ENCODE peak calls at places on chromosomes 2 and 18, in nine cellular contexts. F is K562, R is sigmoid colon, S is upper lobe of left lung, B is SK-N-SH, W is H1, E is esophagus muscularis mucosa, C is HepG2, G is GM12878. U is an unnamed sample.

GRCh38 chr2:3189076-3189591 is 188.5 kb downstream of the EIPR1 start:
- DNase-seq in F (no peak), R (no peak), S (no peak), B (no peak), W (no peak), E (no peak), C (no peak), G (no peak), U (no peak)

GRCh38 chr18:4704766-4705165 is 249.7 kb upstream of the DLGAP1 start:
- DNase-seq in F (no peak), R (no peak), S (no peak), B (no peak), W (no peak), E (no peak), C (no peak), G (no peak), U (no peak)

GRCh38 chr2:12543452-12544220 is 173.1 kb upstream of the TRIB2 start:
- DNase-seq in F (no peak), R (no peak), S (no peak), B (peak), W (no peak), E (no peak), C (no peak), G (no peak), U (no peak)

GRCh38 chr2:104870249-104870816 is 16.4 kb downstream of the POU3F3 start:
- DNase-seq in F (no peak), R (no peak), S (no peak), B (no peak), W (no peak), E (no peak), C (no peak), G (no peak), U (no peak)

GRCh38 chr18:80249217-80250093 is 2.1 kb upstream of the PARD6G start:
- DNase-seq in F (no peak), R (no peak), S (no peak), B (no peak), W (no peak), E (no peak), C (no peak), G (no peak), U (no peak)

GRCh38 chr2:188285049-188285448 is 6.6 kb upstream of the GULP1 start:
- DNase-seq in F (no peak), R (no peak), S (no peak), B (no peak), W (no peak), E (no peak), C (no peak), G (no peak), U (peak)

GRCh38 chr2:45652090-45653050 is 895 bp downstream of the PRKCE start:
- DNase-seq in F (no peak), R (peak), S (peak), B (peak), W (peak), E (no peak), C (no peak), G (no peak), U (peak)

GRCh38 chr2:177429688-177430325 is 37.2 kb downstream of the AGPS start:
- DNase-seq in F (no peak), R (no peak), S (no peak), B (no peak), W (no peak), E (no peak), C (no peak), G (no peak), U (no peak)

GRCh38 chr2:191818725-191819333 is 28.1 kb downstream of the CAVIN2 start:
- DNase-seq in F (no peak), R (no peak), S (no peak), B (no peak), W (no peak), E (no peak), C (no peak), G (no peak), U (no peak)

GRCh38 chr2:58131191-58132011 is 84.8 kb downstream of the VRK2 start:
- DNase-seq in F (no peak), R (no peak), S (no peak), B (peak), W (no peak), E (no peak), C (peak), G (no peak), U (no peak)

GRCh38 chr2:113979172-113980128 is 89.6 kb downstream of the ACTR3 start:
- DNase-seq in F (peak), R (no peak), S (peak), B (peak), W (peak), E (no peak), C (no peak), G (no peak), U (no peak)

GRCh38 chr2:47503481-47504070 is 100.6 kb downstream of the MSH2 start:
- DNase-seq in F (no peak), R (no peak), S (no peak), B (no peak), W (no peak), E (no peak), C (no peak), G (peak), U (no peak)

GRCh38 chr2:55097462-55098410 is 47.5 kb upstream of the RTN4 start:
- DNase-seq in F (peak), R (no peak), S (no peak), B (no peak), W (no peak), E (no peak), C (no peak), G (no peak), U (no peak)

GRCh38 chr2:98643496-98644100 is 35.2 kb downstream of the UNC50 start:
- DNase-seq in F (no peak), R (no peak), S (no peak), B (no peak), W (no peak), E (no peak), C (no peak), G (no peak), U (no peak)

GRCh38 chr2:10547663-10548384 is 99.7 kb upstream of the ODC1 start:
- DNase-seq in F (no peak), R (no peak), S (no peak), B (no peak), W (no peak), E (no peak), C (no peak), G (no peak), U (no peak)

GRCh38 chr18:34773961-34774754 is 64.1 kb downstream of the DTNA start:
- DNase-seq in F (no peak), R (peak), S (no peak), B (peak), W (no peak), E (no peak), C (no peak), G (no peak), U (peak)

GRCh38 chr18:21262979-21263378 is 20.9 kb downstream of the GREB1L start:
- DNase-seq in F (no peak), R (no peak), S (no peak), B (no peak), W (no peak), E (no peak), C (no peak), G (no peak), U (no peak)

GRCh38 chr18:36688020-36688965 is 140.5 kb downstream of the TPGS2 start:
- DNase-seq in F (peak), R (no peak), S (no peak), B (peak), W (peak), E (no peak), C (peak), G (peak), U (peak)

GRCh38 chr2:239583879-239584859 is 183.3 kb upstream of the HDAC4 start:
- DNase-seq in F (no peak), R (peak), S (peak), B (no peak), W (no peak), E (no peak), C (no peak), G (no peak), U (no peak)

GRCh38 chr18:47986724-47987455 is 56.4 kb upstream of the SMAD2 start:
- DNase-seq in F (no peak), R (no peak), S (no peak), B (no peak), W (no peak), E (no peak), C (no peak), G (no peak), U (no peak)

GRCh38 chr2:113370030-113370429 is 67.5 kb upstream of the ZNG1B start:
- DNase-seq in F (no peak), R (no peak), S (no peak), B (no peak), W (no peak), E (no peak), C (no peak), G (no peak), U (no peak)

GRCh38 chr2:34107811-34108210 is 508.7 kb upstream of the FAM98A start:
- DNase-seq in F (no peak), R (no peak), S (no peak), B (no peak), W (no peak), E (no peak), C (no peak), G (no peak), U (no peak)

GRCh38 chr2:239864247-239865058 is 160.7 kb downstream of the NDUFA10 start:
- DNase-seq in F (no peak), R (no peak), S (peak), B (no peak), W (peak), E (peak), C (no peak), G (no peak), U (no peak)

GRCh38 chr2:97749611-97750010 is 36.2 kb downstream of the ZAP70 start:
- DNase-seq in F (no peak), R (no peak), S (no peak), B (no peak), W (no peak), E (no peak), C (no peak), G (no peak), U (no peak)

GRCh38 chr2:231483398-231484329 is 19.4 kb upstream of the NCL start:
- DNase-seq in F (no peak), R (peak), S (peak), B (peak), W (peak), E (no peak), C (no peak), G (no peak), U (no peak)

GRCh38 chr2:12177052-12177994 is 430.9 kb downstream of the LPIN1 start:
- DNase-seq in F (peak), R (peak), S (no peak), B (peak), W (no peak), E (no peak), C (peak), G (peak), U (peak)

GRCh38 chr18:8982416-8983183 is 119.9 kb upstream of the NDUFV2 start:
- DNase-seq in F (peak), R (no peak), S (no peak), B (peak), W (no peak), E (no peak), C (peak), G (no peak), U (peak)

GRCh38 chr2:61952291-61952690 is 46.8 kb downstream of the COMMD1 start:
- DNase-seq in F (no peak), R (no peak), S (no peak), B (no peak), W (no peak), E (no peak), C (no peak), G (no peak), U (no peak)

GRCh38 chr18:8889479-8889878 is 184.1 kb downstream of the MTCL1 start:
- DNase-seq in F (no peak), R (no peak), S (no peak), B (no peak), W (no peak), E (no peak), C (no peak), G (no peak), U (no peak)

GRCh38 chr2:235723811-235724465 is 230.1 kb downstream of the AGAP1 start:
- DNase-seq in F (no peak), R (peak), S (no peak), B (no peak), W (no peak), E (no peak), C (no peak), G (no peak), U (no peak)

DNA sequence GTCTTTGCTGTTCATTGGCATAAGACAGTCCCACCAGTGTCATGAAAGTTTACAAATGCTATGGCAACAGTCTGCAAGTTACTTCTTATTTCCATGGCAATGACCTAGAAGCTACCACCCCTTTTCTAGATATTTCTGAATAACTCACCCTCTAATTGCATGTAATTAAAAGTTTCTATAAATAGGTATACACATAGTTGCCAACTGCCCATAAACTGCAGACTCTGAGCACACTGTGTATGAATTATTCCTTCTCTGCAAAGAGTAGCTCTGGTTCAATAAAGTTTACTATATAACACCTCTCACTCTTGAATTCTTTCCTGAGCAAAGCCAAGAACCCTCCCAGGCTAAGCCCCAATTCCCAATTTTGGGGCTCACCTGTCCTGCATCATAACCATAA is 172.6 kb upstream of the LRATD1 start:
- DNase-seq in F (no peak), R (no peak), S (no peak), B (no peak), W (no peak), E (no peak), C (no peak), G (no peak), U (no peak)
- TF ChIP-seq EP300 in F (no peak), R (no peak), S (no peak), B (no peak), W (no peak), E (no peak), C (no peak), G (no peak), U (no peak)

GRCh38 chr2:236774171-236774570 is 204.5 kb downstream of the ACKR3 start:
- DNase-seq in F (no peak), R (no peak), S (no peak), B (no peak), W (no peak), E (no peak), C (no peak), G (no peak), U (no peak)

GRCh38 chr2:236775521-236775920 is 205.9 kb downstream of the ACKR3 start:
- DNase-seq in F (no peak), R (no peak), S (no peak), B (no peak), W (no peak), E (no peak), C (no peak), G (no peak), U (no peak)

GRCh38 chr2:236773206-236773605 is 203.6 kb downstream of the ACKR3 start:
- DNase-seq in F (no peak), R (no peak), S (no peak), B (no peak), W (no peak), E (no peak), C (no peak), G (no peak), U (no peak)

GRCh38 chr2:236777408-236777807 is 207.8 kb downstream of the ACKR3 start:
- DNase-seq in F (no peak), R (no peak), S (no peak), B (no peak), W (no peak), E (no peak), C (no peak), G (no peak), U (no peak)

DNA sequence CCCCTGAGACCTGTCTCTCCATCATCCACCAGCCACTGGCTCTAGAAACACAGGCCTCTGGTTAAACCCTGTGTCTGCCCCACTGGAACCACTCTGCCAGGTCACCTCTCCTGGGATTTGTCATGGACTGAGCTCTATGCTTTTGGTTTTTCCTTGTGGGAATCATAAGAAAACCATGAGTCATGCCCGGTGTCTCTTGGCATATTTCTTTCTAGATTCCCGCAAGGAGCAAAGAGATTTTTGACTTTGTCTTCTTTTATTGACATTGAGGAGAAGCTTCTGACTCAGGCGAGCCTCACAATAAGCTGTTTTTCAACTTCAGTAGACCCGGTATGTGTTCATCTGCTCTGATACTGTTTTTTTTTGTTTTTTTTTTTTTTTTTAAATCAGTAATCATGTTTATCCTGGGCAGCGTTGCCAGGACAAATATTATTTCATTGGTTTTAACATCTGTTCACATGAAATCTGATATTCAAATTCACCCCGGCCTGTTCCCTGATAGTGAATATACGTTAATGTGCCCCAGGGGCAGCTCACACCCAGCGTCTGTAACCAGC is 207.1 kb downstream of the ACKR3 start:
- DNase-seq in F (no peak), R (no peak), S (no peak), B (no peak), W (no peak), E (no peak), C (no peak), G (no peak), U (no peak)
- H3K27ac ChIP-seq in F (no peak), R (no peak), S (no peak), B (peak), W (no peak), E (no peak), C (no peak), G (no peak), U (no peak)

DNA sequence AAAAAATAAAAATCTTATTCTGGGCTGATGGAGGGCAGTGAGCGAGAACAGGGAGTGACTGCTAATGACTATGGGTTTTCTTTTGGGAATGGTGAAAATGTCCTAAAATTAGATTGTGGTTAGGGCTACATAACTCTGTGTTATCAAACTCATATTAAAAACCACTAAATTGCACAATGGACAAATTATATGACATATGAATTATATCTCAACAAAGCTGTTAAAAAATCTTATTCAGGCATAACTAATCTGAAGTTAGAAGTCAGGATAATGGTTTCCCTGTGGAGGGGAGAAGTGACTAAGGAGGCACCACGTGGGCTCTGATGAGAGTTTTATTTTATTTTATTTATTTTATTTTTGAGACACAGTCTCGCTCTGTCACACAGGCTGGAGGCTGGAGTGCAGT is 32.1 kb upstream of the DPP4 start:
- DNase-seq in F (no peak), R (no peak), S (no peak), B (no peak), W (no peak), E (no peak), C (no peak), G (no peak), U (no peak)
- TF ChIP-seq POLR2AphosphoS5 in F (no peak), R (no peak), S (no peak), B (no peak), W (no peak), E (no peak), C (no peak), G (no peak), U (no peak)

GRCh38 chr2:186575856-186576255 is 14.0 kb upstream of the ITGAV start:
- DNase-seq in F (no peak), R (no peak), S (no peak), B (no peak), W (no peak), E (no peak), C (no peak), G (no peak), U (no peak)

GRCh38 chr2:186572705-186573104 is 17.2 kb upstream of the ITGAV start:
- DNase-seq in F (no peak), R (no peak), S (no peak), B (no peak), W (no peak), E (no peak), C (no peak), G (no peak), U (peak)

GRCh38 chr2:186576614-186577013 is 13.2 kb upstream of the ITGAV start:
- DNase-seq in F (no peak), R (no peak), S (no peak), B (no peak), W (no peak), E (no peak), C (no peak), G (no peak), U (no peak)

GRCh38 chr2:186573528-186573927 is 16.3 kb upstream of the ITGAV start:
- DNase-seq in F (no peak), R (no peak), S (no peak), B (no peak), W (no peak), E (no peak), C (no peak), G (no peak), U (no peak)

GRCh38 chr2:186575302-186575701 is 14.6 kb upstream of the ITGAV start:
- DNase-seq in F (peak), R (no peak), S (no peak), B (peak), W (no peak), E (no peak), C (peak), G (no peak), U (no peak)
- TF ChIP-seq EP300 in F (peak), R (no peak), S (no peak), B (peak), W (no peak), E (no peak), C (no peak), G (no peak), U (no peak)

GRCh38 chr2:128215897-128216645 is 102.6 kb downstream of the HS6ST1 start:
- DNase-seq in F (no peak), R (no peak), S (no peak), B (no peak), W (no peak), E (no peak), C (no peak), G (no peak), U (no peak)

GRCh38 chr2:128217671-128218070 is 101.0 kb downstream of the HS6ST1 start:
- DNase-seq in F (no peak), R (no peak), S (no peak), B (no peak), W (no peak), E (no peak), C (no peak), G (no peak), U (no peak)

GRCh38 chr2:128219891-128220290 is 98.8 kb downstream of the HS6ST1 start:
- DNase-seq in F (no peak), R (no peak), S (no peak), B (no peak), W (no peak), E (no peak), C (no peak), G (no peak), U (no peak)

GRCh38 chr2:128214251-128214650 is 104.4 kb downstream of the HS6ST1 start:
- DNase-seq in F (no peak), R (no peak), S (no peak), B (no peak), W (no peak), E (no peak), C (no peak), G (no peak), U (no peak)

GRCh38 chr2:128214866-128215460 is 103.7 kb downstream of the HS6ST1 start:
- DNase-seq in F (no peak), R (no peak), S (no peak), B (no peak), W (no peak), E (no peak), C (no peak), G (no peak), U (no peak)
- H3K27ac ChIP-seq in F (no peak), R (no peak), S (no peak), B (no peak), W (no peak), E (no peak), C (no peak), G (no peak), U (no peak)

GRCh38 chr2:159615187-159615935 is 987 bp downstream of the BAZ2B start:
- DNase-seq in F (peak), R (peak), S (peak), B (peak), W (peak), E (peak), C (peak), G (peak), U (peak)
- TF ChIP-seq POLR2AphosphoS5 in F (peak), R (peak), S (peak), B (peak), W (peak), E (peak), C (peak), G (peak), U (peak)

U was measured in stomach.